ENCODE peak calls at places on chromosomes 3 and 15, in eight cellular contexts. T is Caco-2, P is H1, X is body of pancreas, Z is stomach, N is heart left ventricle, U is ovary, R is astrocyte of the spinal cord. M is an unnamed sample.

GRCh38 chr3:106085998-106086397 is 217.2 kb upstream of the CBLB start:
- DNase-seq in T (no peak), P (no peak), X (no peak), Z (no peak), N (no peak), U (no peak), R (no peak), M (no peak)

GRCh38 chr3:30890907-30891306 is 3.6 kb downstream of the GADL1 start:
- DNase-seq in T (no peak), P (no peak), X (no peak), Z (no peak), N (no peak), U (no peak), R (no peak), M (no peak)

GRCh38 chr3:197337656-197338055 is 39.2 kb upstream of the DLG1 start:
- DNase-seq in T (no peak), P (no peak), X (no peak), Z (no peak), N (no peak), U (no peak), R (peak; percentile 34), M (no peak)

GRCh38 chr3:170467560-170467959 is 48.9 kb downstream of the CLDN11 start:
- DNase-seq in T (no peak), P (no peak), X (no peak), Z (no peak), N (no peak), U (no peak), R (no peak), M (no peak)

GRCh38 chr3:197487911-197488391 is 67.8 kb downstream of the BDH1 start:
- DNase-seq in T (no peak), P (no peak), X (peak; percentile 49), Z (no peak), N (peak; percentile 78), U (no peak), R (peak; percentile 98), M (peak; percentile 93)

GRCh38 chr3:172512363-172512762 is 10.9 kb downstream of the TNFSF10 start:
- DNase-seq in T (no peak), P (no peak), X (peak; percentile 22), Z (peak; percentile 45), N (peak; percentile 69), U (no peak), R (peak; percentile 27), M (no peak)

GRCh38 chr15:26069204-26069603 is 206.1 kb upstream of the ATP10A start:
- DNase-seq in T (no peak), P (no peak), X (no peak), Z (no peak), N (no peak), U (no peak), R (no peak), M (no peak)

GRCh38 chr3:11832964-11833621 is 13.6 kb downstream of the TAMM41 start:
- DNase-seq in T (no peak), P (no peak), X (peak; percentile 75), Z (peak; percentile 56), N (no peak), U (peak; percentile 34), R (no peak), M (no peak)

GRCh38 chr15:71806452-71806931 is 3.9 kb upstream of the NR2E3 start:
- DNase-seq in T (no peak), P (no peak), X (peak; percentile 24), Z (no peak), N (no peak), U (no peak), R (peak; percentile 53), M (no peak)

GRCh38 chr15:31437686-31438085 is 111.1 kb downstream of the KLF13 start:
- DNase-seq in T (no peak), P (no peak), X (no peak), Z (no peak), N (no peak), U (no peak), R (no peak), M (no peak)

GRCh38 chr15:77939851-77940250 is 137.7 kb downstream of the TBC1D2B start:
- DNase-seq in T (no peak), P (no peak), X (no peak), Z (no peak), N (no peak), U (no peak), R (no peak), M (no peak)

GRCh38 chr3:134359121-134360010 is 14.9 kb downstream of the AMOTL2 start:
- DNase-seq in T (peak; percentile 34), P (no peak), X (no peak), Z (no peak), N (peak; percentile 63), U (no peak), R (no peak), M (no peak)

GRCh38 chr3:130480736-130481135 is 36.2 kb upstream of the COL6A6 start:
- DNase-seq in T (peak; percentile 42), P (peak; percentile 33), X (peak; percentile 42), Z (no peak), N (peak; percentile 21), U (peak; percentile 21), R (peak; percentile 42), M (peak; percentile 21)

GRCh38 chr3:87268646-87269211 is 7.7 kb downstream of the POU1F1 start:
- DNase-seq in T (no peak), P (no peak), X (no peak), Z (no peak), N (no peak), U (no peak), R (peak; percentile 53), M (peak; percentile 12)

GRCh38 chr3:142950972-142951371 is 12.5 kb downstream of the PAQR9 start:
- DNase-seq in T (no peak), P (no peak), X (no peak), Z (no peak), N (no peak), U (no peak), R (no peak), M (no peak)

GRCh38 chr3:56878046-56878445 is 76.3 kb upstream of the ARHGEF3 start:
- DNase-seq in T (no peak), P (no peak), X (no peak), Z (no peak), N (peak; percentile 25), U (no peak), R (peak; percentile 45), M (no peak)

GRCh38 chr3:194089357-194090177 is 46.4 kb upstream of the HES1 start:
- DNase-seq in T (peak; percentile 63), P (peak; percentile 82), X (peak; percentile 66), Z (peak; percentile 40), N (peak; percentile 71), U (peak; percentile 94), R (peak; percentile 99), M (peak; percentile 100)

GRCh38 chr15:28114721-28115622 is 15.9 kb upstream of the OCA2 start:
- DNase-seq in T (no peak), P (no peak), X (no peak), Z (no peak), N (peak; percentile 23), U (no peak), R (peak; percentile 67), M (no peak)

GRCh38 chr15:29115093-29115991 is 154.3 kb downstream of the NSMCE3 start:
- DNase-seq in T (no peak), P (no peak), X (no peak), Z (no peak), N (no peak), U (no peak), R (peak; percentile 16), M (no peak)

DNA sequence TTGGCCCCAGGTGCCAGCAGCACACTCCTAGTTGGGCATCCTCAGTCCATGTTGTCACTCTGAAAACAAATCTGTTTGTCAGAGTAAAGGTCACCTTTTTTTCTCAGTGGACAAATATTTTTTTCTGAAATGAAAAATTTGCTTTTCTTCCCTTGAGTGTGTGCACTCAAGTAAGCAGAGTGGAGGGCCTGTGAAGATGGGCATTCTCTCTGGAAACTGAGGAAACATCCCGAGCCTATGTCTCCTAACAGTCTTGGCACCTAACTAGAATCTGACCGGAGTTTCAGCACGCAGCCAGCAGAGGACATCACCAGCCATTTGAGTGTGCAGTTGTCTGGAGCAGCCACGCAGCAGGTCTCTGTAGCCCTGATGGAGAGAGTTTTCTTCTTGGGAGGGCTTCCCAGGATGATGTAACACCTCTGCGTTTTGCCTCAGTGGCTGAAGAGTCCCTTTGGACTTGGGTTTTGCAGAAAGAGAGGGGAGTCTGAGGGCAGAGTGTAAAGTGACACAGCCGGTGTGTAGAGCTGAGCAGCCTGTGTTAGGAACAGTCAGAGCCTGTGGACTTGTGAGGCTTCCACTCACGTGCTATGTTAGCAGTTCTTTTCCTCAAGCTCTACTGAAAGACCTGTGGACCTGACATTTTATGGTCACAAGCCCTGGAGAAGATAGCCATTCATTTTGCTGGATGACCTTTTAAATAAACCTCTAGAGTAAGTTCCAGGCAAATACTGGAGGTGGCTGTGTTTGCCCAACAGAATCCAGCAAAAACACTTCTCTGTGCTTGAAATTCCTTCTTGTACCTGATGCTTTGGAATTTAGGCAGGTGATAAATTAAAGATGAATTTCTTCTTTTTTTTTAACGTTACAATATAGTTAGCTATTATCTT is 51.6 kb downstream of the ABHD2 start:
- DNase-seq in T (no peak), P (no peak), X (peak; percentile 48), Z (no peak), N (peak; percentile 65), U (no peak), R (peak; percentile 38), M (no peak)
- TF ChIP-seq CTCF in T (peak; percentile 32), P (peak; percentile 35), X (no peak), Z (no peak), N (peak; percentile 19), U (no peak), R (peak; percentile 39), M (no peak)

GRCh38 chr3:155325263-155325835 is 31.9 kb upstream of the STRIT1 start:
- DNase-seq in T (peak; percentile 45), P (no peak), X (peak; percentile 60), Z (no peak), N (no peak), U (no peak), R (peak; percentile 21), M (no peak)
- TF ChIP-seq CTCF in T (no peak), P (peak; percentile 24), X (no peak), Z (no peak), N (no peak), U (no peak), R (peak; percentile 29), M (no peak)

GRCh38 chr15:79340315-79340602 is 29.3 kb downstream of the TMED3 start:
- DNase-seq in T (no peak), P (no peak), X (no peak), Z (no peak), N (no peak), U (no peak), R (no peak), M (no peak)
- TF ChIP-seq CTCF in T (no peak), P (no peak), X (no peak), Z (no peak), N (no peak), U (no peak), R (no peak), M (no peak)

DNA sequence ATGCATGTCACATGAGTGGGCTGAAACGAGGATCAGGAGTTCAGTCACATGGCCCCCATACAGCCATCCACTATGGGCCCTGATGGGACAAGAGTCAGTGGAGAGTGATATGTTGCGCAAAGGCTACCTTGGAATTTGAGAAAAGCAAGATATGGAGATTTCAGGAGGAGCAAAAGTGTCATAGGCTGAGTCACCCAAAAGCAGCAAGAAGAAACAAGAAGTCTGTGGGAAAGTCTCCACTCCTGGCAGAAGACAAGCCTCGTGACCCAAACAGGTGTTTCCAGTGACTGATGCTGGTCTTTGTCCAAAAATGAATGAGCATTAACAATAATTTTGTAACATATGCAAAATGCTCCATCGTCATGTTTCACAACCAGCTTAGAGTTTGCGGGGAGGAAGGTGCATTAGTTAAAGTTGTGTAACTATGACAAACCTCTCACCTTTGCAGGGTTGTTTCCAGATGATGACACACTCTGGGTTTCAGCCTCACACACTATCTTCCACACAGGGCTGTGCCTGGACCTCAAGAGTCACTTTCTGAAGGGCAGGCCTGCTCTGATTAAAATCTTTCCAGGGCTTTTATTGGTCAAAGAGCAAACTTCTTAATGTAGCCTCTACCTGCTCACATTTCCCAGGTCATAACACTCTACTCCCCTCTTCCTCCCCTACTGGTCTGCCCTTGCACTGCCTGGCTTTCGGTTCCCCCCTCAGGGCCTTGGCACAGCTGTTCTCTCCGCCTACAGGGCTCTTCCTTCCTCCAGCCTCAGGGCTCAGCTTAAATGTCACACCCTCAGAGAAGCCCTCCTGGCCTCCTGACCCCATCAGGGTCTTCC is 3.9 kb upstream of the DNASE1L3 start:
- DNase-seq in T (peak; percentile 49), P (no peak), X (peak; percentile 19), Z (no peak), N (no peak), U (no peak), R (no peak), M (peak; percentile 99)
- TF ChIP-seq CTCF in T (no peak), P (peak; percentile 10), X (no peak), Z (no peak), N (no peak), U (no peak), R (no peak), M (no peak)